ENCODE peak calls at places on chromosomes 5 and 9, in ten cellular contexts. U, S, Y, W, K, E, P, O, L and J are unnamed samples.

GRCh38 chr5:180438785-180439780 is 55.1 kb upstream of the CNOT6 start:
- DNase-seq in U (no peak), S (no peak), Y (no peak), W (no peak), K (no peak), E (no peak), P (no peak), O (no peak), L (no peak), J (no peak)

GRCh38 chr9:18142964-18143363 is 331.0 kb upstream of the ADAMTSL1 start:
- DNase-seq in U (no peak), S (no peak), Y (no peak), W (no peak), K (no peak), E (no peak), P (no peak), O (no peak), L (no peak), J (no peak)

GRCh38 chr5:132497488-132497997 is 7.0 kb upstream of the IRF1 start:
- DNase-seq in U (peak), S (no peak), Y (no peak), W (no peak), K (peak), E (peak), P (no peak), O (no peak), L (no peak), J (no peak)

GRCh38 chr5:78653031-78653430 is 4.5 kb upstream of the LHFPL2 start:
- DNase-seq in U (no peak), S (no peak), Y (no peak), W (no peak), K (no peak), E (no peak), P (no peak), O (no peak), L (no peak), J (no peak)

GRCh38 chr9:35135988-35136387 is 20.3 kb upstream of the ATOSB start:
- DNase-seq in U (no peak), S (no peak), Y (no peak), W (no peak), K (no peak), E (no peak), P (no peak), O (no peak), L (no peak), J (no peak)

GRCh38 chr5:142803428-142804111 is 33.4 kb downstream of the ARHGAP26 start:
- DNase-seq in U (no peak), S (no peak), Y (no peak), W (peak), K (no peak), E (no peak), P (no peak), O (no peak), L (no peak), J (no peak)

GRCh38 chr5:150801117-150801927 is 22.8 kb downstream of the SMIM3 start:
- DNase-seq in U (peak), S (no peak), Y (peak), W (peak), K (no peak), E (peak), P (peak), O (no peak), L (no peak), J (no peak)

GRCh38 chr9:121837113-121838010 is 185.9 kb downstream of the DAB2IP start:
- DNase-seq in U (no peak), S (no peak), Y (no peak), W (peak), K (peak), E (no peak), P (no peak), O (no peak), L (no peak), J (peak)

GRCh38 chr5:175894805-175895204 is 23.4 kb downstream of the CPLX2 start:
- DNase-seq in U (no peak), S (no peak), Y (no peak), W (no peak), K (no peak), E (no peak), P (no peak), O (no peak), L (no peak), J (no peak)

GRCh38 chr9:129178983-129179382 is 922 bp upstream of the IER5L start:
- DNase-seq in U (no peak), S (no peak), Y (no peak), W (no peak), K (no peak), E (no peak), P (no peak), O (no peak), L (peak), J (no peak)

GRCh38 chr9:137463194-137463930 is 4.2 kb upstream of the NSMF start:
- DNase-seq in U (no peak), S (no peak), Y (no peak), W (no peak), K (no peak), E (no peak), P (no peak), O (no peak), L (no peak), J (no peak)

GRCh38 chr5:58891072-58891970 is 308.4 kb downstream of the RAB3C start:
- DNase-seq in U (peak), S (peak), Y (peak), W (peak), K (peak), E (peak), P (peak), O (peak), L (peak), J (peak)